ENCODE peak calls at places on chromosome 16, in ten cellular contexts. G, C, Q, O, R, J, M, N, L and Y are unnamed samples.

GRCh38 chr16:87739801-87740200 is 26.0 kb downstream of the KLHDC4 start:
- DNase-seq in L (no peak), G (no peak), M (no peak), R (no peak), N (no peak), Q (no peak), O (no peak), C (no peak), J (no peak), Y (no peak)

GRCh38 chr16:15539197-15539596 is 103.8 kb downstream of the MARF1 start:
- DNase-seq in L (no peak), Q (peak), R (no peak), M (no peak), N (no peak), C (no peak), J (no peak), O (no peak), G (no peak), Y (no peak)

GRCh38 chr16:521381-522210 is 5.9 kb upstream of the CAPN15 start:
- DNase-seq in M (no peak), G (no peak), O (no peak), C (no peak), L (no peak), J (no peak), Q (peak), N (peak), R (no peak), Y (no peak)

GRCh38 chr16:85210423-85211169 is 98.3 kb upstream of the CIBAR2 start:
- DNase-seq in N (no peak), C (no peak), O (no peak), L (no peak), G (peak), Q (no peak), J (no peak), R (no peak), M (no peak), Y (no peak)

GRCh38 chr16:15961557-15962205 is 12.3 kb downstream of the ABCC1 start:
- DNase-seq in N (no peak), L (no peak), R (no peak), Q (no peak), M (peak), J (no peak), G (no peak), O (no peak), C (no peak), Y (no peak)

GRCh38 chr16:31386157-31386984 is 6.8 kb upstream of the ITGAD start:
- DNase-seq in N (no peak), Q (no peak), C (no peak), J (no peak), R (no peak), O (no peak), L (no peak), M (no peak), G (peak), Y (no peak)

GRCh38 chr16:74753180-74753579 is 21.4 kb downstream of the FA2H start:
- DNase-seq in J (no peak), R (no peak), C (no peak), N (no peak), M (no peak), O (no peak), Q (no peak), L (no peak), G (no peak), Y (no peak)

GRCh38 chr16:2043980-2044451 is 3.6 kb downstream of the NTHL1 start:
- DNase-seq in G (no peak), M (no peak), O (no peak), N (peak), J (no peak), C (peak), Q (peak), L (no peak), R (peak), Y (no peak)

GRCh38 chr16:4232541-4233386 is 9.1 kb downstream of the SRL start:
- DNase-seq in R (no peak), G (no peak), C (no peak), M (no peak), Q (no peak), J (no peak), L (no peak), O (no peak), N (no peak), Y (no peak)

GRCh38 chr16:3056336-3057180 is 8.9 kb upstream of the IL32 start:
- DNase-seq in Q (no peak), J (no peak), C (no peak), N (no peak), M (no peak), O (no peak), R (no peak), L (no peak), G (no peak), Y (no peak)

GRCh38 chr16:569445-570254 is at the start of gene PIGQ:
- DNase-seq in Q (peak), M (no peak), C (peak), G (peak), N (peak), L (peak), O (no peak), R (peak), J (peak), Y (peak)

GRCh38 chr16:57610611-57611010 is 17.8 kb upstream of the ADGRG1 start:
- DNase-seq in Q (no peak), N (no peak), R (peak), G (no peak), C (no peak), M (no peak), J (peak), L (no peak), O (no peak), Y (no peak)

GRCh38 chr16:23149993-23150364 is 727 bp upstream of the USP31 start:
- DNase-seq in O (no peak), C (no peak), R (no peak), L (no peak), G (no peak), Q (no peak), M (no peak), J (no peak), N (no peak), Y (no peak)

GRCh38 chr16:23148513-23149266 is 562 bp downstream of the USP31 start:
- DNase-seq in R (peak), O (no peak), Q (peak), L (peak), G (peak), C (peak), J (peak), N (peak), M (no peak), Y (peak)

GRCh38 chr16:23147666-23148065 is 1.6 kb downstream of the USP31 start:
- DNase-seq in C (no peak), N (no peak), R (no peak), L (no peak), Q (no peak), J (no peak), G (no peak), O (no peak), M (no peak), Y (no peak)

GRCh38 chr16:23148166-23148512 is 1.1 kb downstream of the USP31 start:
- DNase-seq in J (no peak), G (peak), N (no peak), R (no peak), M (no peak), L (no peak), Q (no peak), C (no peak), O (no peak), Y (no peak)

GRCh38 chr16:23149267-23149992 is at the start of gene USP31:
- DNase-seq in O (peak), C (peak), R (peak), M (peak), Q (peak), N (peak), J (peak), G (peak), L (peak), Y (peak)
- TF ChIP-seq POLR2A in O (no peak), C (peak), R (no peak), M (peak), Q (no peak), N (no peak), J (no peak), G (peak), L (no peak), Y (no peak)

DNA sequence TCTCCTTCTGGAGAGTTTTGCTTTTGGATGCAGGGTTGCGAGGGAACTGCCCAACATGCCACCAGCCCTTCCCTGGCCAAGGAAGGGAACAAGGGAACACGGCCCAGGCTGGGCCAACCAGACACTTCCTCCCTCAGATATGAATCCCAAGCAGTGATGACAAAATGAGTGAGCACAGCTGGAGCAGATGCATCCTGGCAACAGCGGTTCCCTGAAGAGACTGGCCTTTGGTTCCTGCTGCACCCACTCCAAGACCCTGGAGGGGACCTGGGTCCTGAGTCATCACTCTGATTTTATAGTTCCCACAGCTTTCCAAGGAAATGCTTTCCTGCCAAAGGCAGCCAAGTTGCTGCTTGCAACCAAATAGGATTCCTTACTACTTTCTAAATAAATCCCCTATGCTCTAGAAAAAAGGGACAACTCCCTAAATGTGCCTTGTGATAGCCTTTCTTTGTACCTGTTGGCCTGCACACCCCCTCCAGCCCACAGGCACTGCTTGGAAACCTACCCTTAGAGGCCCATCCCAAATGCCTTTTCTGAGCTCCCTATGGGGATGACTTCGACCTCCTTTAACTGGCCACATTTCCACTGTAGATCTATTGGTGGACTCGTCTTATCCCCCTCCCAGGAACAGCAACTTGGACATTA is 5.3 kb downstream of the ST3GAL2 start:
- DNase-seq in N (no peak), O (no peak), R (peak), Q (peak), L (no peak), M (no peak), J (no peak), C (peak), G (peak), Y (no peak)
- TF ChIP-seq EP300 in N (no peak), O (no peak), R (no peak), Q (no peak), L (no peak), M (no peak), J (no peak), C (no peak), G (no peak), Y (no peak)

DNA sequence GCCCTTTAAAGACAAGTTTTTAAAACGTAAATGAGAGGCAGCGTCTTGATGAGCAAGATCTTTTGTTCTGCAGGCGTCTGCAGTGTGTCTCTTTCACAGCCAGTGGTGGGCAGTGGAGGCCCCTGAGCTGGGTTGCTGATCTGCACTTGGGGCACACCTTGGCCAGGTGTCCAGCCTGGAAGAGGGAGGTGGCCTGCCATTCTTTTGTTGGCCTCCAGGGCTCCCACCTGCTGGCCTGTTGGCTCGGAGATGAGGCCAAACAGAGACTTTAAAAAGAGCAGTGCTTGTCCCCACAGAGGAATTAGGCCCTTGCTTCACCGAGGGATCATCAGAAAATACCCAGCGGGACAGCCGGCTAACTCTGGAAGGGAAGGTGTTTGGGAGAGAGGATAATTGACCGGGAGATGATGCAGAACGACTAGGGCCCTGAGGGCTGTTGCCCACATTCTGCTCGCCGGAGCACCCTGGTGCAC is 145.9 kb upstream of the PLCG2 start:
- DNase-seq in G (no peak), J (no peak), O (no peak), L (no peak), N (no peak), M (no peak), R (no peak), C (no peak), Q (no peak), Y (no peak)
- H3K27ac ChIP-seq in G (peak), J (no peak), O (no peak), L (no peak), N (peak), M (no peak), R (peak), C (peak), Q (peak), Y (no peak)

GRCh38 chr16:11636172-11636721 is 32.0 kb upstream of the SNN start:
- DNase-seq in O (peak), C (peak), J (no peak), M (no peak), N (peak), L (no peak), G (no peak), R (no peak), Q (peak), Y (no peak)

GRCh38 chr16:11637320-11637719 is 30.9 kb upstream of the SNN start:
- DNase-seq in J (no peak), M (no peak), L (no peak), R (no peak), G (no peak), N (no peak), Q (no peak), O (no peak), C (no peak), Y (no peak)

GRCh38 chr16:11639008-11639562 is 29.2 kb upstream of the SNN start:
- DNase-seq in J (no peak), L (no peak), Q (no peak), O (no peak), R (no peak), M (no peak), N (no peak), G (no peak), C (no peak), Y (no peak)

GRCh38 chr16:11635679-11636171 is 32.5 kb upstream of the SNN start:
- DNase-seq in M (no peak), Q (no peak), R (no peak), J (no peak), O (no peak), G (no peak), C (no peak), N (no peak), L (no peak), Y (no peak)

DNA sequence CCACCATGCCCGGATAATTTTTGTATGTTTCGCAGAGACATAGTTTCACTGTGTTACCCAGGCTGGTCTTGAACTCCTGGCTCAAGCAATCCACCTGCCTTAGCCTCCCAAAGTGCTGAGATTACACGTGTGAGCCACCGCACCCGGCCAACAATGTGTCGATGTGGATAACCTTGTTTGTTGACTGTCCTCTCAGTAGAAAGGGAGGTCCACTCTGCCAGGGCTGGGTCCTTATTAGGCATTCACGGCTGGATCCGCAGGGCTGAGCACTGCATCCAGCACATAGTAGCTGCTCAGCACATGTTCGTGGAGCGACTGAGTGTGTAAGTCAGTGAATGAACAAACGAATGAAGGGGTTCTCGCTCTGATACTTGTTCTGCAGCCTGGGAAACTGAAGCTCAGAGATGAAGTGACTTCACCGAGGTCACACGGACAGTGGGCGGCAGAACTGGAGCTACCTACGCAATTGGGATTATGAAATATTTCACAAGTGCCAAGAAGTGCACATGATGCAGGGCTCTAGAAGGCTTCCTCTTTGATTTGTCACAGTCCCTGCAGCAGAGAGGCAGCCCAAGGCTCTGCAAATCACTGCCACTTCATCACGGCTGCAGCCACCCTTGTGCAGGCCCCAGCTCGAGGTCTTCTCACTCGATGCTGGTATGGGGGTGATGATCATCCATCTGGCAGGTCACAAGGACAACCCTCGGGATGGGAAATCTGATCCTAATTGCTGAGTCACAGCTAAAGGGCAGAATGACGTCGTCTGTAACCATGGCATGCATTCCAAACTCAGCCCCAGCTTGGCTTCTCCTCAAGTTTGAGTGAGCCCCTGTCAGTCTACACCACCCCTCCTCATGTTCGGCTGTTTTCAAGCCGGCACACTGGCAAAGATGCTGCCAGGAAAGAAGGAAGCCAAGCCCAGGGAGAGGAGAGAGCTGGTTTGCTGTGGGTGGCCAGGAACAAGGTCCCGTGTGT is 28.0 kb upstream of the SNN start:
- DNase-seq in L (peak), J (peak), N (peak), O (no peak), R (peak), M (no peak), C (peak), G (peak), Q (peak), Y (peak)
- TF ChIP-seq POLR2A in L (peak), J (no peak), N (no peak), O (no peak), R (no peak), M (no peak), C (peak), G (peak), Q (peak), Y (peak)

GRCh38 chr16:56191807-56192643 is 736 bp downstream of the GNAO1 start:
- DNase-seq in C (no peak), N (no peak), M (no peak), G (no peak), R (no peak), J (no peak), Q (no peak), L (peak), O (no peak), Y (no peak)

GRCh38 chr16:56192971-56193936 is 2.0 kb downstream of the GNAO1 start:
- DNase-seq in G (no peak), M (no peak), L (no peak), J (no peak), R (no peak), O (no peak), C (no peak), Q (no peak), N (no peak), Y (no peak)

GRCh38 chr16:56192644-56192960 is 1.3 kb downstream of the GNAO1 start:
- DNase-seq in Q (no peak), J (no peak), L (no peak), G (no peak), C (no peak), M (no peak), O (no peak), N (no peak), R (no peak), Y (no peak)

GRCh38 chr16:56195151-56195550 is 3.9 kb downstream of the GNAO1 start:
- DNase-seq in C (no peak), Q (no peak), N (no peak), M (no peak), G (no peak), J (no peak), L (no peak), R (no peak), O (no peak), Y (no peak)

DNA sequence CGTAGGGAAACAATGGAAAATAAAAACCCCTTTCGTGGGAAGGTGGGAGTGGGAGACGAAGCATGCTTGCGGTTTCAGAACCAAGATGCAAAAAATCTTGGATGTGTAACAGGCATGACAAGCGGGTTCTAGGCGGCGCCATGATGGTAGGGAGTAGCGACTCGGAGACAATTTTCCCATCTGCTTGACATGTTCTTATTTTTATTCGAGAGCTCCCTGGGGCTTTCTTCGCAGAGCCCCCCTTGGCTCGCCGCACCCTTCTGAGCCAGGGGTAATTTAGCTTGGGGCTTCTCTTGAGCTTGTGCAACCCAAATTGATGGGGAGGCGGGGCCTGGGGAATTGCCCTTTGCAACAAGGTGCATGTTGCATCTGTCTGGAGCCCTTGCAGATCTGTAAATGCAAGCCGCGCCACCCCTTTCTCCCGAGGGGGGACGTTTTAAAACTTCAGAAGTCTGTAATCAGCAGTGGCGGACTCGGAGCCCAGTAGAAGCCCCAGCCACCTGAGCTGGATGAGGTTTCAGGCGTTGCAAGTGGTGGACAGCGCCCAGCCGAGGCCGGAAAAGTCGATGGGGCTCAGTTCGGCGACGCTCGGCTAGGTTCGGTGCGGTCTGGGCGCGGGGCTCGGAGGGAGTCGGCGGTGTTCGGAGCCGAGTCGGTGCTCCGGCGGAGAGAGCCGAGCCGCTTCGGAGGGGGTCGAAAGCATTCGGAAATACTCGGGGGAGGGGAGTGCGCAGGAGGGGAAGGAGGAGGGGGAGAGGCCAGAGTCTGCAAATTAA is 2.9 kb downstream of the GNAO1 start:
- DNase-seq in G (peak), C (peak), J (no peak), R (peak), Q (peak), L (peak), N (peak), M (no peak), O (peak), Y (peak)
- TF ChIP-seq EP300 in G (no peak), C (no peak), J (no peak), R (no peak), Q (no peak), L (no peak), N (no peak), M (no peak), O (peak), Y (no peak)